ENCODE peak calls at places on chromosomes 2 and 18, in ten cellular contexts. G, R, X, S, B, W, K, N, D and J are unnamed samples.

GRCh38 chr2:205474746-205475145 is 207.6 kb upstream of the NRP2 start:
- DNase-seq in G (no peak), R (no peak), X (no peak), S (no peak), B (no peak), W (peak; percentile 33), K (no peak), N (no peak), D (peak; percentile 1), J (peak; percentile 54)

GRCh38 chr2:24920813-24921441 is 890 bp upstream of the ADCY3 start:
- DNase-seq in G (peak; percentile 50), R (no peak), X (no peak), S (no peak), B (no peak), W (no peak), K (no peak), N (no peak), D (no peak), J (peak; percentile 25)

GRCh38 chr2:178280261-178280852 is 86.0 kb downstream of the OSBPL6 start:
- DNase-seq in G (peak; percentile 57), R (no peak), X (no peak), S (no peak), B (peak; percentile 42), W (peak; percentile 59), K (no peak), N (no peak), D (peak; percentile 68), J (peak; percentile 71)

GRCh38 chr2:17795309-17795708 is 21.0 kb upstream of the MSGN1 start:
- DNase-seq in G (no peak), R (no peak), X (no peak), S (no peak), B (no peak), W (no peak), K (no peak), N (no peak), D (no peak), J (no peak)

GRCh38 chr2:137252934-137253333 is 487.6 kb downstream of the THSD7B start:
- DNase-seq in G (no peak), R (no peak), X (no peak), S (no peak), B (no peak), W (peak; percentile 2), K (no peak), N (no peak), D (no peak), J (no peak)

GRCh38 chr2:191206613-191207471 is 38.4 kb upstream of the MYO1B start:
- DNase-seq in G (no peak), R (no peak), X (no peak), S (no peak), B (no peak), W (no peak), K (no peak), N (no peak), D (no peak), J (no peak)

GRCh38 chr2:188042412-188042811 is 249.3 kb upstream of the GULP1 start:
- DNase-seq in G (no peak), R (no peak), X (no peak), S (no peak), B (no peak), W (peak; percentile 61), K (no peak), N (no peak), D (peak; percentile 3), J (peak; percentile 30)

GRCh38 chr18:28161608-28162599 is 15.0 kb downstream of the CDH2 start:
- DNase-seq in G (no peak), R (no peak), X (no peak), S (no peak), B (no peak), W (no peak), K (no peak), N (no peak), D (no peak), J (no peak)

GRCh38 chr2:11305338-11305737 is 39.1 kb downstream of the ROCK2 start:
- DNase-seq in G (no peak), R (no peak), X (no peak), S (no peak), B (no peak), W (no peak), K (no peak), N (no peak), D (peak; percentile 23), J (no peak)

GRCh38 chr2:156156580-156156979 is 175.9 kb downstream of the NR4A2 start:
- DNase-seq in G (no peak), R (no peak), X (no peak), S (no peak), B (no peak), W (no peak), K (no peak), N (no peak), D (no peak), J (no peak)

GRCh38 chr18:68676913-68677312 is 38.0 kb downstream of the TMX3 start:
- DNase-seq in G (no peak), R (no peak), X (no peak), S (no peak), B (no peak), W (peak; percentile 60), K (no peak), N (no peak), D (no peak), J (no peak)